ENCODE peak calls at places on chromosomes 7 and 10, in ten cellular contexts. I, Y, C, K, R, X, U, G, S and V are unnamed samples.

GRCh38 chr7:157499121-157499834 is 162.5 kb downstream of the DNAJB6 start:
- DNase-seq in R (no peak), S (no peak), G (no peak), I (no peak), C (no peak), X (peak), K (no peak), U (peak), Y (peak), V (no peak)

GRCh38 chr10:100053686-100054460 is 27.8 kb downstream of the CPN1 start:
- DNase-seq in G (no peak), U (no peak), Y (no peak), R (no peak), K (no peak), C (no peak), X (no peak), I (no peak), S (no peak), V (no peak)

GRCh38 chr7:132588596-132588995 is 12.3 kb upstream of the PLXNA4 start:
- DNase-seq in G (no peak), K (no peak), R (no peak), Y (no peak), U (no peak), I (no peak), C (no peak), X (no peak), S (no peak), V (no peak)

GRCh38 chr10:84452006-84452405 is 123.6 kb downstream of the CCSER2 start:
- DNase-seq in Y (no peak), S (no peak), G (no peak), R (peak), K (no peak), I (no peak), C (no peak), U (no peak), X (no peak), V (no peak)

GRCh38 chr10:27535312-27535711 is 31.2 kb downstream of the RAB18 start:
- DNase-seq in R (no peak), U (no peak), G (no peak), Y (no peak), S (no peak), X (no peak), C (no peak), I (no peak), K (no peak), V (no peak)

GRCh38 chr7:157818701-157819516 is 482.1 kb downstream of the DNAJB6 start:
- DNase-seq in Y (no peak), G (no peak), U (peak), C (no peak), R (no peak), I (no peak), K (no peak), X (no peak), S (no peak), V (no peak)

GRCh38 chr10:58027431-58027830 is 240.3 kb downstream of the IPMK start:
- DNase-seq in Y (no peak), K (no peak), R (peak), S (no peak), X (no peak), G (no peak), C (no peak), U (no peak), I (no peak), V (no peak)

GRCh38 chr10:75773139-75773801 is 341.8 kb downstream of the LRMDA start:
- DNase-seq in G (peak), S (no peak), K (no peak), U (no peak), X (no peak), Y (peak), R (peak), I (no peak), C (no peak), V (no peak)

GRCh38 chr10:103986360-103986759 is 19.4 kb downstream of the SLK start:
- DNase-seq in U (no peak), Y (no peak), G (no peak), K (no peak), C (no peak), I (no peak), S (no peak), X (no peak), R (peak), V (no peak)

GRCh38 chr10:50439187-50439586 is 184.6 kb downstream of the SGMS1 start:
- DNase-seq in Y (no peak), I (no peak), X (no peak), C (no peak), G (no peak), U (no peak), S (no peak), K (no peak), R (no peak), V (no peak)

GRCh38 chr10:114684085-114684821 is 26.2 kb upstream of the ABLIM1 start:
- DNase-seq in X (peak), K (peak), G (no peak), S (no peak), Y (peak), C (peak), R (no peak), I (no peak), U (no peak), V (no peak)

GRCh38 chr7:79882916-79883315 is 251.7 kb upstream of the GNAI1 start:
- DNase-seq in Y (no peak), G (no peak), K (no peak), R (no peak), I (no peak), X (no peak), C (no peak), U (no peak), S (no peak), V (no peak)

GRCh38 chr10:79454259-79454658 is 8.8 kb upstream of the ZCCHC24 start:
- DNase-seq in S (no peak), K (no peak), X (no peak), G (peak), R (peak), I (no peak), U (no peak), Y (no peak), C (no peak), V (peak)

GRCh38 chr7:148253629-148254028 is 336.9 kb upstream of the C7orf33 start:
- DNase-seq in X (no peak), S (no peak), K (no peak), G (no peak), I (peak), Y (no peak), R (no peak), C (no peak), U (no peak), V (no peak)

GRCh38 chr10:13475124-13475523 is 53.7 kb downstream of the BEND7 start:
- DNase-seq in S (no peak), Y (no peak), C (no peak), U (no peak), K (no peak), G (no peak), X (no peak), R (no peak), I (no peak), V (no peak)

GRCh38 chr10:113053881-113054280 is 103.8 kb downstream of the TCF7L2 start:
- DNase-seq in Y (no peak), R (peak), S (no peak), K (no peak), G (no peak), X (no peak), U (no peak), C (no peak), I (no peak), V (no peak)

GRCh38 chr7:43671520-43671919 is 57.8 kb downstream of the COA1 start:
- DNase-seq in I (no peak), X (no peak), R (no peak), Y (no peak), C (no peak), K (no peak), U (no peak), S (no peak), G (no peak), V (no peak)

GRCh38 chr10:19785366-19785765 is 30.9 kb upstream of the PLXDC2 start:
- DNase-seq in C (no peak), Y (no peak), S (no peak), G (no peak), K (no peak), I (no peak), X (no peak), R (no peak), U (no peak), V (no peak)

GRCh38 chr10:11010582-11010981 is 7.1 kb upstream of the CELF2 start:
- DNase-seq in S (no peak), I (no peak), R (no peak), G (no peak), U (no peak), C (no peak), Y (no peak), K (no peak), X (no peak), V (no peak)
- TF ChIP-seq CTCF in S (no peak), I (no peak), R (no peak), G (no peak), U (no peak), C (no peak), Y (no peak), K (no peak), X (no peak), V (no peak)

GRCh38 chr10:77602231-77602912 is 35.2 kb downstream of the KCNMA1 start:
- DNase-seq in I (no peak), K (no peak), C (no peak), Y (no peak), X (no peak), S (no peak), U (no peak), R (peak), G (no peak), V (no peak)
- TF ChIP-seq CTCF in I (no peak), K (no peak), C (no peak), Y (no peak), X (no peak), S (peak), U (no peak), R (peak), G (no peak), V (peak)

GRCh38 chr10:123970927-123971286 is 79.3 kb upstream of the CPXM2 start:
- DNase-seq in U (no peak), I (no peak), X (no peak), C (no peak), S (no peak), K (no peak), G (no peak), R (no peak), Y (no peak), V (no peak)

GRCh38 chr10:123967626-123968243 is 76.1 kb upstream of the CPXM2 start:
- DNase-seq in C (peak), R (peak), K (peak), U (peak), X (peak), S (peak), G (peak), I (peak), Y (peak), V (peak)

GRCh38 chr10:123974406-123974805 is 82.8 kb upstream of the CPXM2 start:
- DNase-seq in S (no peak), U (no peak), C (peak), I (no peak), R (peak), X (peak), Y (no peak), G (no peak), K (no peak), V (peak)

GRCh38 chr10:123970207-123970926 is 78.8 kb upstream of the CPXM2 start:
- DNase-seq in S (no peak), K (no peak), U (no peak), I (no peak), X (no peak), C (no peak), Y (no peak), R (no peak), G (no peak), V (no peak)

GRCh38 chr10:123972481-123973401 is 81.1 kb upstream of the CPXM2 start:
- DNase-seq in S (no peak), C (no peak), G (no peak), U (no peak), Y (no peak), X (no peak), R (no peak), I (no peak), K (no peak), V (no peak)
- TF ChIP-seq CTCF in S (peak), C (no peak), G (no peak), U (no peak), Y (no peak), X (no peak), R (no peak), I (no peak), K (no peak), V (peak)

DNA sequence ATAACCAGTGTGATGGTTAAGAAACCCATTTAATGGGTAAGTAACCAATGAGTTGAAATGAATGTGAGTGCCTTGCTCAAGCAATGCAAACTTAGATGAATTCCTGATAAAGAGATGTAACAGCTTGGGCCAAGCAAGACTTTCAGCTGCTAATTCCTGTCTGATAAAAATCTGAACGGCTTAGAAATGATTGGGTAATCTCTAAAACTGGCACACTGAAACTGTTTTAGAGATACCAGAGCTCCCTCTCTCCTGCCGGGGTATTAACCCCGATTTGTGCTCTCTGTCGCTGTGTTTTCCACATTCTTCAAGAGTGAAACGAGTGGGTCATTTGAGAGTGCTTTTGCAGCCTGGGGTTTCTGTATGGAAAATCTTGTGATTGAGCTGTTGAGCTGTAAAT is 534.9 kb upstream of the GALNT17 start:
- DNase-seq in C (no peak), R (no peak), G (no peak), K (no peak), X (no peak), U (no peak), S (no peak), I (no peak), Y (no peak), V (no peak)
- TF ChIP-seq CTCF in C (no peak), R (no peak), G (no peak), K (no peak), X (no peak), U (no peak), S (no peak), I (no peak), Y (no peak), V (no peak)

GRCh38 chr7:71739520-71740195 is 607.7 kb downstream of the GALNT17 start:
- DNase-seq in S (no peak), K (no peak), Y (no peak), I (no peak), X (no peak), C (no peak), G (no peak), R (no peak), U (no peak), V (no peak)

GRCh38 chr7:71733108-71733870 is 601.3 kb downstream of the GALNT17 start:
- DNase-seq in K (peak), C (peak), R (peak), S (peak), G (peak), I (peak), U (peak), Y (peak), X (peak), V (peak)

GRCh38 chr7:71740196-71740560 is 608.2 kb downstream of the GALNT17 start:
- DNase-seq in Y (no peak), R (no peak), S (no peak), X (no peak), U (no peak), I (no peak), K (no peak), G (no peak), C (no peak), V (no peak)

DNA sequence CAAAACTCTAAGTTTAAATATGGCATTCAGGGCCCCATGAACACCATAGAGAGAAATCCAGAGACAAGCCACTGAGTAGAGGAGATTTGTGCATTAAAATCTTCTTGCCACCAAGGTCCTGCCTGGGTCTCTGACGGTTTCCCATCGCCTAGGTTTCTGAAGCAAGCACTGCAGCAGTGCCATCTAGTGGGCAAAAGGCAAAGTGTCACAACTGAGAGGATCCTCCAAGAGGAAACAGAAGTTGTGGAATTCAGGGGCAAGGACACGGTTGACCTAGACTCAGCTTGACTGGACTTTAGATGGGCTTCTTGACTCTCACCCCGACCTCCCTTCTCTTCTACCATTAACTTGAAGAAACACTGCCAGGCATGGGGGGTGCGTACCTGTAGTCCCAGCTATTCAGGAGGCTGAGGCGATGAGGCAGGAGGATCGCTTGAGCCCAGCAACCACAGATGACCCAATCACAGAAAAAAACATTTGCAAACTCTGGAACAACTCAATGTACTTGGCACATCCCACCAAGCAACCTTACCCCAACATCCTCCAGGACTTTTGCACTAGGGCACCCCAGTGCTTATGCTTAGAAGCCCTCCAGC is 604.1 kb downstream of the GALNT17 start:
- DNase-seq in K (no peak), U (no peak), R (peak), S (peak), G (peak), Y (peak), C (peak), X (peak), I (peak), V (peak)
- TF ChIP-seq CTCF in K (peak), U (peak), R (peak), S (peak), G (peak), Y (peak), C (peak), X (peak), I (peak), V (peak)

GRCh38 chr10:122939819-122940543 is 14.0 kb downstream of the C10orf88 start:
- DNase-seq in S (no peak), R (peak), U (no peak), Y (no peak), K (no peak), X (no peak), G (no peak), C (no peak), I (no peak), V (peak)

DNA sequence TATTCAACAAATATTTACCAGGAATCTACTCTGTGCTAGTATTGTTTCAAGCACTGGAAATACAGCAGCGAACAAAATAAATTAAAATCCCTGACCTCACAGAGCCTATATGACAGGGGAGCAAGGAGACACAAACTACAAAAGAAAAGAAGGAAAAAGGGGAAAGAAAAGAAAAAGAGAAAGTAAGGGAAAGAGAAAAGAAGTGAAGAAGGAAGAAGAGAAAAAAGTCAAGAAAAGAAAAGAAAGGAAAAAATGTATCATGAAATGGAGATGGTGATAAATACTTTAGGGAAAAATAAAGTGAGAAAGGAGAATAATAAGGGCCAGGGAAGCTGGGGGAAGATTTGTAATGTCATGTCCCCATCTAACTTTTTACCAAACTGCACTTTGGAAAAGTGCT is 14.9 kb downstream of the C10orf88 start:
- DNase-seq in C (no peak), I (no peak), K (no peak), R (no peak), G (no peak), S (no peak), X (no peak), U (no peak), Y (no peak), V (no peak)
- TF ChIP-seq CTCF in C (no peak), I (no peak), K (no peak), R (no peak), G (no peak), S (no peak), X (no peak), U (no peak), Y (no peak), V (no peak)

DNA sequence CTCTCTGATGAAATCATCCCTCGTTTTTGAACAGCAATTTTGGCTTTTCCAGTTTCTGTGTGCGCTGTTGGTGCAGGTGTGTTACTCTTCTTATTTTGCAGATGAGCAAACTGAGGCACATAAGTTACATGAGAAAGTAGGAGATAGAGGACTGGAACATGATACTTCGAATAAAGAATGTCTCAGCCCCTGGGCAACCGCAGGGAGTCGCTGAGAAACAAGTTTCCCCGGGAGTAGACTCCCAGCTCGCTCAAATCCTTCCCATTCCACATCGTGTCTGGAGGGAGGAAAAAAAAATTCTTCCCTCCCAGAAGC is 18.0 kb downstream of the MXI1 start:
- DNase-seq in X (no peak), S (no peak), U (no peak), R (no peak), Y (no peak), G (no peak), I (no peak), K (no peak), C (no peak), V (no peak)
- TF ChIP-seq CTCF in X (no peak), S (no peak), U (no peak), R (no peak), Y (no peak), G (no peak), I (no peak), K (no peak), C (no peak), V (no peak)

GRCh38 chr7:17713584-17713983 is 226.7 kb downstream of the SNX13 start:
- DNase-seq in G (no peak), K (no peak), I (no peak), U (no peak), Y (no peak), X (no peak), C (no peak), S (no peak), R (no peak), V (no peak)
- TF ChIP-seq CTCF in G (no peak), K (no peak), I (no peak), U (no peak), Y (no peak), X (no peak), C (no peak), S (no peak), R (no peak), V (no peak)

GRCh38 chr7:2661602-2662272 is 26.3 kb upstream of the AMZ1 start:
- DNase-seq in G (no peak), K (no peak), Y (no peak), X (no peak), S (no peak), I (no peak), R (no peak), C (no peak), U (peak), V (no peak)
- TF ChIP-seq CTCF in G (no peak), K (no peak), Y (no peak), X (no peak), S (no peak), I (no peak), R (peak), C (no peak), U (no peak), V (no peak)